ENCODE peak calls at places on chromosome 9, in five cellular contexts. A is upper lobe of left lung, E is stomach, T is A549, D is tibial nerve. S is an unnamed sample. For H3K4me1, the result is how much of the 10 kb centered on the place peaks cover.

GRCh38 chr9:110207071-110207923 is 662 bp downstream of the C9orf152 start:
- DNase-seq in D (no peak), E (peak), T (no peak), A (peak), S (no peak)

GRCh38 chr9:129453734-129454133 is 167.2 kb downstream of the C9orf50 start:
- DNase-seq in A (no peak), T (no peak), E (no peak), D (no peak), S (no peak)

GRCh38 chr9:134206317-134207300 is 42.2 kb upstream of the RNU6ATAC start:
- DNase-seq in T (no peak), A (no peak), E (no peak), D (no peak), S (peak)

GRCh38 chr9:126117158-126117425 is 209.5 kb upstream of the MVB12B start:
- DNase-seq in D (no peak), A (no peak), E (no peak), T (no peak), S (no peak)

GRCh38 chr9:78568774-78569173 is 271.8 kb downstream of the PSAT1 start:
- DNase-seq in D (no peak), T (no peak), E (no peak), A (no peak), S (no peak)

GRCh38 chr9:21381752-21382339 is 3.4 kb downstream of the IFNA2 start:
- DNase-seq in T (no peak), E (no peak), A (no peak), D (no peak), S (no peak)

GRCh38 chr9:83281306-83282255 is 218.6 kb upstream of the RASEF start:
- DNase-seq in T (peak), D (no peak), E (no peak), A (no peak), S (no peak)

GRCh38 chr9:35612843-35613242 is 5.4 kb downstream of the CD72 start:
- DNase-seq in A (no peak), T (no peak), E (no peak), D (no peak), S (no peak)

GRCh38 chr9:98999152-98999525 is 55.4 kb downstream of the COL15A1 start:
- DNase-seq in E (no peak), A (no peak), D (no peak), T (no peak), S (peak)

GRCh38 chr9:70261131-70261870 is 2.5 kb downstream of the SMC5 start:
- DNase-seq in E (no peak), D (no peak), A (no peak), T (no peak), S (no peak)

GRCh38 chr9:76866689-76867088 is 39.2 kb downstream of the PRUNE2 start:
- DNase-seq in D (no peak), E (no peak), T (peak), A (no peak), S (no peak)

GRCh38 chr9:31519011-31519410 is 865.4 kb upstream of the ACO1 start:
- DNase-seq in E (no peak), D (no peak), T (no peak), A (no peak), S (no peak)

GRCh38 chr9:132150256-132150655 is 11.6 kb upstream of the NTNG2 start:
- DNase-seq in D (no peak), A (no peak), E (no peak), T (no peak), S (no peak)

GRCh38 chr9:118331622-118332045 is 627.4 kb downstream of the TLR4 start:
- DNase-seq in T (peak), E (no peak), D (no peak), A (no peak), S (no peak)

GRCh38 chr9:109194157-109194556 is 27.1 kb upstream of the FRRS1L start:
- DNase-seq in A (peak), D (no peak), E (no peak), T (no peak), S (no peak)

GRCh38 chr9:37438359-37438758 is 15.9 kb downstream of the GRHPR start:
- DNase-seq in T (no peak), E (no peak), A (no peak), D (no peak), S (no peak)

GRCh38 chr9:19894975-19895374 is 106.1 kb upstream of the SLC24A2 start:
- DNase-seq in E (no peak), A (no peak), D (no peak), T (no peak), S (no peak)

GRCh38 chr9:76877961-76878360 is 28.0 kb downstream of the PRUNE2 start:
- DNase-seq in A (no peak), E (no peak), T (no peak), D (no peak), S (no peak)

GRCh38 chr9:9615086-9615485 is 997.7 kb downstream of the PTPRD start:
- DNase-seq in E (no peak), T (no peak), A (no peak), D (no peak), S (no peak)

GRCh38 chr9:122227576-122227903 is 1.2 kb downstream of the LHX6 start:
- DNase-seq in T (no peak), E (no peak), A (no peak), D (no peak), S (no peak)

GRCh38 chr9:97697837-97698236 is 697 bp upstream of the XPA start:
- DNase-seq in E (no peak), A (no peak), D (no peak), T (no peak), S (no peak)

GRCh38 chr9:72977670-72978069 is 24.8 kb upstream of the ALDH1A1 start:
- DNase-seq in A (no peak), E (no peak), T (no peak), D (no peak), S (no peak)

GRCh38 chr9:37622462-37622861 is 28.3 kb upstream of the FRMPD1 start:
- DNase-seq in D (no peak), T (no peak), E (no peak), A (no peak), S (no peak)

GRCh38 chr9:24912767-24913166 is 367.1 kb upstream of the IZUMO3 start:
- DNase-seq in T (no peak), E (no peak), D (no peak), A (no peak), S (no peak)

GRCh38 chr9:92061184-92061583 is 54.0 kb downstream of the SPTLC1 start:
- DNase-seq in E (no peak), D (no peak), T (no peak), A (no peak), S (no peak)

GRCh38 chr9:3898371-3899218 is 372.8 kb upstream of the RFX3 start:
- DNase-seq in T (no peak), D (no peak), E (peak), A (peak), S (no peak)

GRCh38 chr9:22650145-22650544 is 203.5 kb downstream of the DMRTA1 start:
- DNase-seq in A (no peak), T (no peak), D (no peak), E (no peak), S (no peak)
- H3K27ac ChIP-seq in A (no peak), T (no peak), D (peak), E (no peak), S (no peak)

GRCh38 chr9:95852059-95853032 is 23.1 kb upstream of the ERCC6L2 start:
- DNase-seq in D (no peak), T (peak), E (no peak), A (no peak), S (no peak)
- TF ChIP-seq EP300 in D (no peak), T (no peak), E (no peak), A (no peak), S (no peak)

DNA sequence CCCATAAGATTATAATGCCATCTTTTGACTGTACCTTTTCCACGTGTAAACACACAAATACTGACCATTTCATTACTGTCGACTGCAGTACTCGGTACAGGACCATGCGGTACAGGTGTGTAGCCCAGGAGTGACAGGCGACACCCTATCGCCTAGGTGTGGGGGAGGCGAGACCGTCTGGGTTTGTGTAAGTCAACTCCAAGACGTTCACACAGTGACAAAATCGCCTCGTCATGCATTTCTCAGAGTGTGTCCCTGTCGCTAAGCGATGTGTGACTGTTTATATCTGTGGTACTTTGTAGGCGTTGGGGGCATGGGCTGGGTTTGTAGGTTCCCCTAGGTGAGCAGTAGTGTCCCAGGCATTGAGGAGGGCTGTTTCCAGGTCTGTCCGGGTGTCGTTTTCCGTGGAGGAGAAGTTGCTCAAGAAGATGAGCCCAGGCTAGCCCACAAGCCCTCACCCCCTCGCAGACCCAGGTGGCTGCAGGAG is 20.3 kb downstream of the NEK6 start:
- DNase-seq in E (no peak), A (no peak), T (no peak), D (no peak), S (no peak)
- H3K4me1 ChIP-seq in E (under half), A (under half), T (under half), D (half or more), S (under half)

GRCh38 chr9:16627967-16628366 is 242.5 kb downstream of the BNC2 start:
- DNase-seq in D (peak), T (no peak), E (no peak), A (no peak), S (peak)
- H3K27ac ChIP-seq in D (peak), T (no peak), E (peak), A (no peak), S (peak)

DNA sequence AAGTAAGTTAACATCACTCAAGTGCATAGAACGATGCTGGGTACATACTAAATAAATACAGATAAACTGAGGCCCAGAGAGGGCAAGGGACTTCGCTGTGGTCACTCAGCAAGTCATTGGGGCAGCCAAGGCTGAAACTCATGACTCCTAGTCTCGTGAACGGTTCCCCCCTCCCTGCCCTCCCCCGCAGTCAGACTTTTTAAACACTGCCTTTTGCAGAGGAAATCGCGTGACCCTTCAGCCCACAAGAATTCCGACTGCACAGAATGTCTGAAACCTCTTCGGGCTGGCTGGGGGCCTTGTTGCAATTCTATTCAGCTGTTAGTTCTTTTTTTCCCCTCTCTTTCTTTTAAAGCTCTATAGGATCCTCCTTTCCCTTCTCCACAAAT is 28.1 kb downstream of the NEK6 start:
- DNase-seq in E (peak), A (no peak), D (peak), T (no peak), S (peak)
- TF ChIP-seq EP300 in E (no peak), A (peak), D (peak), T (peak), S (no peak)

GRCh38 chr9:14240491-14240890 is 73.5 kb downstream of the NFIB start:
- DNase-seq in T (no peak), A (no peak), E (no peak), D (no peak), S (no peak)

GRCh38 chr9:14238518-14238917 is 75.4 kb downstream of the NFIB start:
- DNase-seq in A (no peak), E (no peak), T (peak), D (no peak), S (no peak)

GRCh38 chr9:14231196-14231990 is 82.5 kb downstream of the NFIB start:
- DNase-seq in A (no peak), D (no peak), T (no peak), E (no peak), S (no peak)

GRCh38 chr9:14238044-14238443 is 75.9 kb downstream of the NFIB start:
- DNase-seq in T (peak), D (no peak), E (no peak), A (no peak), S (no peak)

GRCh38 chr9:14236586-14236985 is 77.4 kb downstream of the NFIB start:
- DNase-seq in T (no peak), E (no peak), D (no peak), A (no peak), S (no peak)
- H3K4me1 ChIP-seq in T (under half), E (under half), D (half or more), A (under half), S (under half)

GRCh38 chr9:136696502-136696901 is 9.2 kb upstream of the AGPAT2 start:
- DNase-seq in E (no peak), T (no peak), D (no peak), A (peak), S (peak)

GRCh38 chr9:136695435-136695895 is 8.2 kb upstream of the AGPAT2 start:
- DNase-seq in A (peak), T (no peak), E (peak), D (no peak), S (no peak)

GRCh38 chr9:136694865-136695247 is 7.6 kb upstream of the AGPAT2 start:
- DNase-seq in T (no peak), D (no peak), E (no peak), A (peak), S (no peak)

GRCh38 chr9:136697146-136697820 is 10.0 kb upstream of the AGPAT2 start:
- DNase-seq in A (peak), T (no peak), D (no peak), E (no peak), S (no peak)

GRCh38 chr9:136695955-136696354 is 8.7 kb upstream of the AGPAT2 start:
- DNase-seq in D (no peak), E (no peak), A (peak), T (no peak), S (no peak)
- H3K27ac ChIP-seq in D (no peak), E (peak), A (peak), T (peak), S (no peak)